ENCODE peak calls at places on chromosomes 4 and X, in ten cellular contexts. H, T, F, O, A, C, E, X, J and W are unnamed samples. For H3K27me3, the result is how much of the 10 kb centered on the place peaks cover.

GRCh38 chr4:189143255-189143654 is 797.4 kb upstream of the FRG1 start:
- DNase-seq in H (peak), T (no peak), F (no peak), O (no peak), A (no peak), C (no peak), E (no peak), X (no peak), J (no peak), W (no peak)

GRCh38 chrX:79618280-79618679 is 251.1 kb upstream of the ITM2A start:
- DNase-seq in H (no peak), T (no peak), F (no peak), O (no peak), A (no peak), C (no peak), E (no peak), X (no peak), J (no peak), W (no peak)

GRCh38 chr4:168710353-168710946 is 213.6 kb downstream of the PALLD start:
- DNase-seq in H (peak), T (peak), F (peak), O (no peak), A (peak), C (peak), E (peak), X (no peak), J (peak), W (no peak)

GRCh38 chr4:95599777-95600436 is 51.1 kb upstream of the UNC5C start:
- DNase-seq in H (no peak), T (no peak), F (no peak), O (no peak), A (no peak), C (no peak), E (no peak), X (no peak), J (no peak), W (no peak)

GRCh38 chrX:65463550-65463949 is 71.0 kb downstream of the LAS1L start:
- DNase-seq in H (peak), T (no peak), F (no peak), O (no peak), A (no peak), C (no peak), E (no peak), X (no peak), J (no peak), W (no peak)

GRCh38 chr4:172270421-172270820 is 457.2 kb downstream of the GALNTL6 start:
- DNase-seq in H (no peak), T (no peak), F (no peak), O (no peak), A (no peak), C (no peak), E (no peak), X (no peak), J (no peak), W (no peak)

GRCh38 chr4:57342406-57342805 is 232.2 kb upstream of the IGFBP7 start:
- DNase-seq in H (peak), T (no peak), F (no peak), O (no peak), A (no peak), C (no peak), E (no peak), X (no peak), J (no peak), W (no peak)

GRCh38 chrX:149495573-149496071 is 9.5 kb downstream of the IDS start:
- DNase-seq in H (peak), T (no peak), F (peak), O (no peak), A (no peak), C (no peak), E (no peak), X (no peak), J (no peak), W (no peak)

GRCh38 chr4:106852416-106852815 is 183.7 kb downstream of the DKK2 start:
- DNase-seq in H (no peak), T (no peak), F (no peak), O (no peak), A (no peak), C (no peak), E (no peak), X (no peak), J (no peak), W (no peak)

GRCh38 chr4:5052424-5052702 is 1.1 kb downstream of the STK32B start:
- DNase-seq in H (no peak), T (no peak), F (no peak), O (no peak), A (no peak), C (no peak), E (no peak), X (no peak), J (no peak), W (no peak)

GRCh38 chr4:47858012-47858411 is 20.1 kb upstream of the CORIN start:
- DNase-seq in H (no peak), T (no peak), F (no peak), O (no peak), A (no peak), C (no peak), E (no peak), X (no peak), J (no peak), W (no peak)

GRCh38 chrX:149504226-149504914 is 736 bp downstream of the IDS start:
- DNase-seq in H (no peak), T (no peak), F (no peak), O (no peak), A (no peak), C (no peak), E (peak), X (peak), J (peak), W (no peak)

GRCh38 chrX:50812995-50813842 is 775 bp downstream of the SHROOM4 start:
- DNase-seq in H (peak), T (peak), F (peak), O (peak), A (no peak), C (peak), E (peak), X (peak), J (peak), W (no peak)

GRCh38 chr4:125432078-125432477 is 117.3 kb downstream of the FAT4 start:
- DNase-seq in H (peak), T (no peak), F (no peak), O (no peak), A (no peak), C (no peak), E (no peak), X (no peak), J (no peak), W (no peak)

GRCh38 chr4:183721207-183722081 is 62.4 kb downstream of the TRAPPC11 start:
- DNase-seq in H (peak), T (peak), F (peak), O (no peak), A (no peak), C (peak), E (peak), X (peak), J (peak), W (no peak)

GRCh38 chr4:16206848-16207247 is 19.4 kb downstream of the TAPT1 start:
- DNase-seq in H (no peak), T (no peak), F (no peak), O (no peak), A (no peak), C (no peak), E (no peak), X (no peak), J (no peak), W (no peak)

GRCh38 chrX:68693481-68694410 is 46.3 kb downstream of the STARD8 start:
- DNase-seq in H (peak), T (peak), F (peak), O (no peak), A (peak), C (peak), E (peak), X (peak), J (peak), W (peak)

GRCh38 chrX:147405764-147406163 is 506.0 kb upstream of the FMR1 start:
- DNase-seq in H (no peak), T (no peak), F (no peak), O (no peak), A (no peak), C (no peak), E (no peak), X (no peak), J (no peak), W (no peak)

GRCh38 chrX:102560423-102561068 is 38.8 kb upstream of the ARMCX5 start:
- DNase-seq in H (no peak), T (no peak), F (no peak), O (no peak), A (no peak), C (no peak), E (no peak), X (no peak), J (no peak), W (no peak)

GRCh38 chr4:55378617-55379467 is 16.9 kb upstream of the TMEM165 start:
- DNase-seq in H (no peak), T (no peak), F (no peak), O (peak), A (no peak), C (no peak), E (peak), X (peak), J (no peak), W (no peak)

GRCh38 chr4:38565271-38566199 is 98.5 kb upstream of the KLF3 start:
- DNase-seq in H (peak), T (no peak), F (no peak), O (peak), A (no peak), C (no peak), E (peak), X (peak), J (no peak), W (peak)

GRCh38 chr4:3286335-3287175 is 6.3 kb upstream of the RGS12 start:
- DNase-seq in H (no peak), T (no peak), F (no peak), O (peak), A (no peak), C (no peak), E (no peak), X (peak), J (no peak), W (no peak)

GRCh38 chr4:87543835-87544461 is 14.8 kb upstream of the SPARCL1 start:
- DNase-seq in H (peak), T (peak), F (peak), O (no peak), A (peak), C (peak), E (no peak), X (no peak), J (no peak), W (no peak)

GRCh38 chr4:112144546-112145325 is 518 bp upstream of the FAM241A start:
- DNase-seq in H (no peak), T (no peak), F (no peak), O (no peak), A (no peak), C (no peak), E (no peak), X (no peak), J (no peak), W (no peak)

GRCh38 chr4:144872508-144873293 is 225.3 kb downstream of the ANAPC10 start:
- DNase-seq in H (no peak), T (no peak), F (peak), O (no peak), A (peak), C (no peak), E (no peak), X (no peak), J (no peak), W (no peak)

GRCh38 chr4:158793021-158793420 is 24.2 kb downstream of the FNIP2 start:
- DNase-seq in H (no peak), T (no peak), F (no peak), O (no peak), A (no peak), C (no peak), E (no peak), X (no peak), J (no peak), W (no peak)

GRCh38 chr4:29770627-29771026 is 949.5 kb upstream of the PCDH7 start:
- DNase-seq in H (peak), T (no peak), F (no peak), O (no peak), A (no peak), C (no peak), E (no peak), X (no peak), J (no peak), W (no peak)

GRCh38 chr4:133151301-133151680 is 2.2 kb downstream of the PCDH10 start:
- DNase-seq in H (no peak), T (no peak), F (peak), O (no peak), A (no peak), C (no peak), E (no peak), X (no peak), J (no peak), W (no peak)

GRCh38 chr4:133149364-133149695 is 236 bp downstream of the PCDH10 start:
- DNase-seq in H (no peak), T (no peak), F (no peak), O (no peak), A (no peak), C (no peak), E (no peak), X (no peak), J (no peak), W (no peak)

GRCh38 chr4:133150643-133151300 is 1.7 kb downstream of the PCDH10 start:
- DNase-seq in H (no peak), T (no peak), F (peak), O (no peak), A (no peak), C (no peak), E (no peak), X (no peak), J (no peak), W (no peak)

GRCh38 chr4:133148690-133149363 is at the start of gene PCDH10:
- DNase-seq in H (peak), T (peak), F (peak), O (peak), A (peak), C (peak), E (peak), X (peak), J (peak), W (peak)

DNA sequence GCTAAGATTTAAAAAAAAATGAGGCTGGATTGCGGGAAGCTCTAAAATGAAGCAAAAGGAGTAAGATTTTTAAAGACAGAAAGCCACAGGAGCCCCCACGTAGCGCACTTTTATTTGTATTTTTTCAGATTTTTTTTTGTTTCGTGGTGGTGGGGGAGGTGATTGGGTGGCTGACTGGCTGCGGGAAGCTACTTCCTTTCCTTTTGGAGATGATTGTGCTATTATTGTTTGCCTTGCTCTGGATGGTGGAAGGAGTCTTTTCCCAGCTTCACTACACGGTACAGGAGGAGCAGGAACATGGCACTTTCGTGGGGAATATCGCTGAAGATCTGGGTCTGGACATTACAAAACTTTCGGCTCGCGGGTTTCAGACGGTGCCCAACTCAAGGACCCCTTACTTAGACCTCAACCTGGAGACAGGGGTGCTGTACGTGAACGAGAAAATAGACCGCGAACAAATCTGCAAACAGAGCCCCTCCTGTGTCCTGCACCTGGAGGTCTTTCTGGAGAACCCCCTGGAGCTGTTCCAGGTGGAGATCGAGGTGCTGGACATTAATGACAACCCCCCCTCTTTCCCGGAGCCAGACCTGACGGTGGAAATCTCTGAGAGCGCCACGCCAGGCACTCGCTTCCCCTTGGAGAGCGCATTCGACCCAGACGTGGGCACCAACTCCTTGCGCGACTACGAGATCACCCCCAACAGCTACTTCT is 993 bp downstream of the PCDH10 start:
- DNase-seq in H (no peak), T (no peak), F (peak), O (no peak), A (no peak), C (no peak), E (no peak), X (no peak), J (no peak), W (peak)
- H3K27me3 ChIP-seq in H (under half), T (under half), F (under half), O (half or more), A (under half), C (under half), E (under half), X (under half), J (under half), W (half or more)

GRCh38 chr4:140243345-140243753 is 89.4 kb upstream of the MAML3 start:
- DNase-seq in H (no peak), T (no peak), F (peak), O (no peak), A (no peak), C (peak), E (peak), X (peak), J (no peak), W (no peak)
- H3K4me3 ChIP-seq in H (no peak), T (no peak), F (no peak), O (no peak), A (no peak), C (no peak), E (no peak), X (no peak), J (no peak), W (peak)

DNA sequence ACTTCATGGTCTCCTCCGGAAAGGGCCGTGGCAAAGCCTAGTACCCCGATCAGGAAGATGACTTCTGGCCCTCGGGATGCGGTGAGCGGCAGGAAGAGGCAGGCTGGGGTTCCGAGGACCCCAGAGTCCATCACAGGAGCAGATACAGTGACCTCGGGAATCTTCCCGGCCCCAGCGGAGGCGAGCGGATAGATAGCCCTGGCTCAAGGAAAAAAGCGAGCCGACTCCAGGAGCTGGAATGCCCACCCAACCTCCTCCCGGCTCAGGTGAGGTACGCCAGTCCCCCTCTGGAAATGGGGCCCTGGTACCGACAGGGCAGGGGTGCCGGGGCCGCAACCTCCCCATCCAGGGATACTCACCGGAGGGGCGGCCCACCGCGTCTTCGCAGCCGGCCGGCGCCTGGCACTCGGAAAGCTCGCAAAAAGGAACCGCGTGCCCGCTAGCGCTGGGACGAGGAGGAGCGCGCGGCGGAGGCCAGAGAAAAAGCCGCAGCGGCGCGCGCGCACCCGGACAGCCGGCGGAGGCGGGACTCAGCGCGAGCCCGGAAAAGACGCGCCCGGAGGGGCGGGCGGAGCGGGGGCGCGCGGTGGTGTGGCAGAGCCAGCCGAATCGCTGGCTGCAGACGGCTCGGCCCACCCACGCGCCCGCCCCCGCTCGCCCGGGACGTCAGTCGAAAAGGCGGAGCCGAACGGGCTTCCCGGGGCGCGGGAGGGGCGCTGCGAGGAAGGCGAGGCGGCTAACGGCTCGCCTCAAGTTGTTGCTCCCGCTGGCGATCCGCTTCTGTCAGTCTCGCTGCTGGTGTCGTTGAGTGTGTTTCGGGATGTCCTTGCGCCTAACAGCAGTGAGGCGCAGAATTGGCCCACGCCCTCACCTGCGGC is at the start of gene ACSL4:
- DNase-seq in H (peak), T (peak), F (peak), O (peak), A (peak), C (peak), E (peak), X (peak), J (peak), W (peak)
- TF ChIP-seq POLR2A in H (peak), T (peak), F (peak), O (peak), A (peak), C (peak), E (peak), X (no peak), J (peak), W (no peak)

DNA sequence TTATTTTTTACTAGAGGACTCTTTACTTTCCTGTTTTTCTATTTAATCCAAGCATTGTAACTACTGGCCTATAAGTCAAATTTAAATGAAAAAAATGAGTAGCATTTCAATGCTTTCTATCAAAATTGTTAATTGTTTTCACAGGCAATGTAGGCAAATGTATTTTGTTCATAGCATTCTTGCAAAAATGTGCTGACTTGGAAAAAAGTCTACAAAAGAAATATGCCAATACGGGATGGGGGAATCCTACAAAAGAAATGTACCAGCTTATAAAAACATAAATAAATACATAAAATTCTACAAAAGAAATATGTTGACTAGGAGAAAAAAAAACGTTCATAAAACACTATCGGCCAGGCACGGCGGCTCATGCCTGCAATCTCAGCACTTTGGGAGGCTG is 14.9 kb upstream of the S100G start:
- DNase-seq in H (no peak), T (no peak), F (no peak), O (no peak), A (no peak), C (no peak), E (no peak), X (no peak), J (no peak), W (no peak)
- H3K27me3 ChIP-seq in H (under half), T (under half), F (under half), O (under half), A (under half), C (under half), E (under half), X (under half), J (under half), W (under half)

GRCh38 chr4:108775921-108776320 is 13.1 kb upstream of the ETNPPL start:
- DNase-seq in H (no peak), T (no peak), F (no peak), O (no peak), A (no peak), C (no peak), E (no peak), X (no peak), J (no peak), W (no peak)
- H3K4me3 ChIP-seq in H (no peak), T (no peak), F (no peak), O (no peak), A (no peak), C (no peak), E (no peak), X (no peak), J (no peak), W (no peak)

DNA sequence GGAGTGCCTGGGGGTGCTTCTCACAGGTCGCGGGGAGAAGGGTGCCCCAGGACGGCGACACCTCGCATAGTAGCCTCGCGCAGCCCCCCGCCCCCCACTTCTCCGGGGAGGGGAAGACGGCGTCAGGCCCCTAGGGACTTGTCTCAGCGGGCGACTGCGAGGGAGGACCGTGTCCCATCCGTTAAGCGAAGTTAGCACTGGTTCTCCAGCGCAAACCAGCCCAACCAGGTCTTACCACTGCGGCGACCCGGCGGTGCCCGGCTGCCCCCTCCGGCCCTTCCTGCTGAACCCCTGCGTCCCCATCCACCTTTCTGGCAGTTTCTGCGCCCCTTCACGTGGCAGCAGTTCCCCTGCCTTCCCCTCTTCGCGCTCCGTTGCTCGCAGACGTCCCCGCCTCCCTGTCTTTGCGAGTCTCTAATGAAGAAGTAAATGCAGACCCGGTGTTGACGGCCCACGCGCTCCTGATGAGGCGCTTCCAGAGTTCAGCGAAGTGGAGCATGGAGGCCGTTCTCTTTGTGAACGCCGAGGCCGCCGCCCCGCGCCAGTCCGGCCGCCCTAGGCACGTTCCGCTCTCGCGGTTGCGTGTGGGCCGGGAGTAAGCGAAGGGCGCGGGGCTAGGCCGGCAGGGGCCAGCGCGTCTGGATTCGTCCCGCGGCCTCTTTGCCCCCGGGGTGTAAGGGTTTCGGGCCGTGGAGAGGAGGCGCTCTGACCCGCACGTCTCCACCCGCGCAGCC is 3.0 kb downstream of the SLIT2 start:
- DNase-seq in H (peak), T (peak), F (peak), O (peak), A (no peak), C (peak), E (peak), X (no peak), J (peak), W (peak)
- TF ChIP-seq POLR2A in H (no peak), T (peak), F (no peak), O (no peak), A (no peak), C (no peak), E (no peak), X (no peak), J (no peak), W (no peak)